ENCODE peak calls at places on chromosomes 1 and 21, in six cellular contexts. S is H1, O is HCT116, V is K562, G is GM12878, N is HepG2. D is an unnamed sample. For H3K27me3, the result is how much of the 10 kb centered on the place peaks cover.

GRCh38 chr1:30473920-30474817 is 249.2 kb downstream of the MATN1 start:
- DNase-seq in G (no peak), N (no peak), O (no peak), S (no peak), V (no peak), D (no peak)

GRCh38 chr1:12417389-12417788 is 187.6 kb downstream of the VPS13D start:
- DNase-seq in O (no peak), S (no peak), V (no peak), G (no peak), N (no peak), D (no peak)

GRCh38 chr1:22789356-22789994 is 78.8 kb downstream of the EPHB2 start:
- DNase-seq in G (no peak), S (no peak), V (no peak), N (no peak), O (no peak), D (no peak)

GRCh38 chr1:175133693-175134435 is 58.7 kb downstream of the KIAA0040 start:
- DNase-seq in V (no peak), N (no peak), S (no peak), G (no peak), O (no peak), D (no peak)

GRCh38 chr21:33063907-33064622 is 5.9 kb upstream of the OLIG1 start:
- DNase-seq in G (no peak), S (peak), O (no peak), V (no peak), N (no peak), D (no peak)

GRCh38 chr1:184324972-184325371 is 61.9 kb upstream of the C1orf21 start:
- DNase-seq in V (no peak), O (no peak), N (no peak), G (no peak), S (no peak), D (no peak)

GRCh38 chr1:201302168-201302896 is 19.0 kb downstream of the PKP1 start:
- DNase-seq in N (no peak), O (no peak), S (no peak), V (no peak), G (no peak), D (no peak)

GRCh38 chr1:4488018-4488417 is 166.4 kb upstream of the AJAP1 start:
- DNase-seq in N (no peak), S (no peak), G (no peak), V (no peak), O (no peak), D (no peak)

GRCh38 chr1:173886746-173887611 is 18.8 kb downstream of the ZBTB37 start:
- DNase-seq in V (no peak), N (no peak), G (no peak), S (no peak), O (no peak), D (no peak)

GRCh38 chr1:77687519-77687906 is 5.1 kb upstream of the ZZZ3 start:
- DNase-seq in N (peak), V (no peak), O (peak), G (no peak), S (peak), D (peak)

GRCh38 chr21:44289381-44290010 is 3.8 kb downstream of the AIRE start:
- DNase-seq in N (no peak), S (no peak), G (no peak), O (no peak), V (no peak), D (no peak)

GRCh38 chr1:87404306-87404705 is 75.6 kb downstream of the LMO4 start:
- DNase-seq in O (no peak), N (no peak), G (no peak), S (no peak), V (no peak), D (no peak)
- TF ChIP-seq ZNF274 in O (no peak), N (no peak), G (no peak), S (no peak), V (no peak), D (no peak)

GRCh38 chr1:15386128-15386824 is 23.4 kb upstream of the EFHD2 start:
- DNase-seq in S (peak), G (no peak), O (no peak), V (peak), N (no peak), D (no peak)
- H3K27me3 ChIP-seq in S (under half), G (under half), O (under half), V (half or more), N (half or more), D (under half)

DNA sequence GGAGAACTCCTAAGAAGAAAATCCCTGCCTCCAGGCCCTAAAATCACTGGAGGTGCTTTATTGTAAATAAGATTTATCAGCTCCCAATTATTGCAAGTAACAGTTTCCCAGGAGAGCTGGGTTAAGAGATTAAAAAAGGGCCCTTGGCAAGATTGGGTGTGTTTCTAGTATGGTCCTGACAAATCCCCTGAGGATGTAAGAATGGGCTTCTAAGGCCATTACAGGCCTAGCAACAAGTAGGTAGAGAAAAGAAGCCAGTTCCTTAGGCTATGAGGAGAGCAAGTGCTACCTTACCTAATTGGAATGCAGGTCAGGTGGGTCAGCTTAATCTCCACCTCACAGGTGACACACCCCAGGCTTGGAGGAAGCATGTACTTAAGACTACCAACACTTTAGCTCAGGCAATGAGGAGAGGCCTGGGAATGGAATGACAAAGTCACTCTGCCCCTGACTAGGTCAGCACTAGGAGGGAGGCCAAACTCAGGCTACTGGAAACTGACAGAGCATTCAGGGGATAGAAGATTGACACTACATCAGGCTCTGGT is 6.8 kb upstream of the OTUD7B start:
- DNase-seq in O (no peak), N (no peak), V (no peak), G (no peak), S (no peak), D (peak)
- TF ChIP-seq ZNF274 in O (no peak), N (no peak), V (no peak), G (no peak), S (no peak), D (no peak)

GRCh38 chr1:156624814-156625435 is 5.7 kb downstream of the HAPLN2 start:
- DNase-seq in S (no peak), G (no peak), N (no peak), O (no peak), V (peak), D (no peak)

GRCh38 chr1:156619582-156619955 is 354 bp downstream of the HAPLN2 start:
- DNase-seq in O (no peak), S (no peak), V (no peak), G (no peak), N (no peak), D (no peak)

GRCh38 chr1:156625436-156626078 is 6.3 kb downstream of the HAPLN2 start:
- DNase-seq in O (no peak), V (peak), G (no peak), S (peak), N (no peak), D (no peak)

GRCh38 chr1:156623946-156624813 is 5.0 kb downstream of the HAPLN2 start:
- DNase-seq in V (peak), O (no peak), S (peak), N (no peak), G (no peak), D (peak)

GRCh38 chr1:156622581-156623297 is 3.5 kb downstream of the HAPLN2 start:
- DNase-seq in G (no peak), N (no peak), O (no peak), V (no peak), S (no peak), D (no peak)
- H3K27me3 ChIP-seq in G (under half), N (under half), O (under half), V (under half), S (under half), D (half or more)